ENCODE peak calls at places on chromosomes 3 and 15, in five cellular contexts. G, U, S, A and J are unnamed samples.

GRCh38 chr15:92082217-92082843 is 228.8 kb downstream of the SLCO3A1 start:
- DNase-seq in G (peak; percentile 66), U (peak; percentile 37), S (peak; percentile 71), A (peak; percentile 81), J (peak; percentile 51)

GRCh38 chr3:122281891-122282290 is 43.2 kb upstream of the CSTA start:
- DNase-seq in G (no peak), U (no peak), S (no peak), A (no peak), J (no peak)

GRCh38 chr15:81948751-81949150 is 97.1 kb downstream of the MEX3B start:
- DNase-seq in G (no peak), U (no peak), S (no peak), A (no peak), J (no peak)

GRCh38 chr15:29675791-29676301 is 146.4 kb downstream of the TJP1 start:
- DNase-seq in G (peak; percentile 33), U (no peak), S (no peak), A (no peak), J (no peak)

GRCh38 chr3:113103588-113103987 is 107.8 kb upstream of the BOC start:
- DNase-seq in G (no peak), U (no peak), S (no peak), A (no peak), J (no peak)

GRCh38 chr3:172029425-172030128 is 9.8 kb upstream of the FNDC3B start:
- DNase-seq in G (no peak), U (peak; percentile 74), S (no peak), A (no peak), J (no peak)

GRCh38 chr3:44865272-44866005 is 3.7 kb downstream of the TMEM42 start:
- DNase-seq in G (no peak), U (peak; percentile 88), S (no peak), A (no peak), J (no peak)

GRCh38 chr3:188269040-188269439 is 115.1 kb downstream of the LPP start:
- DNase-seq in G (no peak), U (peak; percentile 8), S (no peak), A (no peak), J (no peak)

GRCh38 chr15:57320543-57321220 is 55.6 kb upstream of the CGNL1 start:
- DNase-seq in G (no peak), U (peak; percentile 32), S (no peak), A (no peak), J (no peak)

GRCh38 chr3:8625991-8626390 is 18.6 kb downstream of the SSUH2 start:
- DNase-seq in G (no peak), U (no peak), S (no peak), A (no peak), J (no peak)

GRCh38 chr3:76369170-76369569 is 583.8 kb upstream of the ZNF717 start:
- DNase-seq in G (no peak), U (no peak), S (no peak), A (no peak), J (no peak)

GRCh38 chr3:179713643-179714090 is 60.8 kb downstream of the USP13 start:
- DNase-seq in G (no peak), U (no peak), S (no peak), A (peak; percentile 12), J (no peak)

GRCh38 chr3:65146149-65146548 is 458.3 kb upstream of the ADAMTS9 start:
- DNase-seq in G (no peak), U (no peak), S (no peak), A (no peak), J (no peak)

GRCh38 chr3:80556728-80557127 is 788.9 kb upstream of the ROBO1 start:
- DNase-seq in G (no peak), U (no peak), S (no peak), A (no peak), J (no peak)

GRCh38 chr3:66236281-66236680 is 15.5 kb downstream of the SLC25A26 start:
- DNase-seq in G (no peak), U (no peak), S (no peak), A (no peak), J (peak; percentile 5)

GRCh38 chr3:192830279-192831110 is 87.2 kb downstream of the MB21D2 start:
- DNase-seq in G (no peak), U (peak; percentile 70), S (no peak), A (no peak), J (no peak)

GRCh38 chr3:65026151-65026550 is 338.4 kb upstream of the ADAMTS9 start:
- DNase-seq in G (no peak), U (no peak), S (no peak), A (no peak), J (no peak)

GRCh38 chr15:38692789-38693062 is 128.1 kb upstream of the RASGRP1 start:
- DNase-seq in G (no peak), U (no peak), S (no peak), A (no peak), J (no peak)